ENCODE peak calls at places on chromosomes 6 and 20, in five cellular contexts. Y, Q, R, G and Z are unnamed samples.

GRCh38 chr6:110545081-110545872 is 68.9 kb upstream of the SLC22A16 start:
- DNase-seq in R (no peak), Y (no peak), Q (no peak), G (no peak), Z (no peak)

GRCh38 chr6:152229330-152229729 is 407.8 kb downstream of the SYNE1 start:
- DNase-seq in G (no peak), Q (no peak), Y (no peak), R (no peak), Z (no peak)

GRCh38 chr20:48626226-48626937 is 201.4 kb downstream of the PREX1 start:
- DNase-seq in Q (no peak), Y (peak; percentile 16), G (no peak), R (no peak), Z (no peak)

GRCh38 chr6:73308712-73309533 is 45.2 kb downstream of the DPPA5 start:
- DNase-seq in Y (no peak), G (no peak), R (no peak), Q (peak; percentile 20), Z (no peak)

GRCh38 chr6:6008648-6009421 is 2.1 kb upstream of the NRN1 start:
- DNase-seq in R (peak; percentile 86), Y (no peak), G (peak; percentile 82), Q (peak; percentile 90), Z (no peak)

GRCh38 chr6:31898200-31899011 is 908 bp upstream of the EHMT2 start:
- DNase-seq in G (peak; percentile 63), Q (peak; percentile 60), R (peak; percentile 77), Y (peak; percentile 66), Z (no peak)

GRCh38 chr20:41457173-41457857 is 90.7 kb upstream of the EMILIN3 start:
- DNase-seq in Q (no peak), R (no peak), G (no peak), Y (no peak), Z (no peak)

GRCh38 chr20:58892932-58893224 is 40.4 kb downstream of the GNAS start:
- DNase-seq in Y (no peak), G (no peak), Q (no peak), R (no peak), Z (no peak)

GRCh38 chr6:168865-169455 is 123.3 kb upstream of the DUSP22 start:
- DNase-seq in Q (peak; percentile 57), R (peak; percentile 58), Y (peak; percentile 17), G (no peak), Z (no peak)

GRCh38 chr6:11983306-11983705 is 28.8 kb upstream of the HIVEP1 start:
- DNase-seq in G (no peak), Y (no peak), R (no peak), Q (no peak), Z (no peak)

GRCh38 chr6:64062960-64063683 is 427.5 kb downstream of the PHF3 start:
- DNase-seq in Q (no peak), R (no peak), Y (no peak), G (no peak), Z (no peak)

GRCh38 chr6:159085396-159085895 is 40.7 kb upstream of the TAGAP start:
- DNase-seq in R (no peak), Q (no peak), G (no peak), Y (no peak), Z (no peak)

GRCh38 chr6:82877213-82878195 is 188.1 kb downstream of the UBE3D start:
- DNase-seq in Q (no peak), G (no peak), R (no peak), Y (no peak), Z (no peak)

GRCh38 chr6:167240034-167240541 is 51.0 kb upstream of the UNC93A start:
- DNase-seq in R (no peak), G (no peak), Q (no peak), Y (no peak), Z (no peak)

GRCh38 chr6:7166410-7167293 is 58.9 kb downstream of the RREB1 start:
- DNase-seq in R (no peak), Q (no peak), Y (no peak), G (peak; percentile 66), Z (no peak)

GRCh38 chr20:10221022-10221421 is 2.4 kb downstream of the SNAP25 start:
- DNase-seq in Y (no peak), R (no peak), G (no peak), Q (no peak), Z (no peak)

GRCh38 chr6:36755435-36756348 is 58.1 kb downstream of the RAB44 start:
- DNase-seq in Q (no peak), G (peak; percentile 54), Y (peak; percentile 76), R (peak; percentile 70), Z (no peak)

GRCh38 chr6:169647637-169648036 is 54.2 kb downstream of the WDR27 start:
- DNase-seq in G (no peak), Y (no peak), R (no peak), Q (no peak), Z (no peak)

GRCh38 chr20:62159835-62160234 is 16.3 kb downstream of the SS18L1 start:
- DNase-seq in G (no peak), Y (no peak), Q (no peak), R (no peak), Z (no peak)

GRCh38 chr6:164109770-164110140 is 695.2 kb downstream of the QKI start:
- DNase-seq in G (no peak), Y (no peak), R (no peak), Q (no peak), Z (no peak)

GRCh38 chr20:52031206-52031573 is 160.4 kb downstream of the ZFP64 start:
- DNase-seq in Q (no peak), R (no peak), Y (no peak), G (no peak), Z (no peak)

GRCh38 chr20:54848984-54849538 is 373.7 kb downstream of the DOK5 start:
- DNase-seq in Q (no peak), G (no peak), R (no peak), Y (no peak), Z (no peak)

GRCh38 chr20:23136893-23137745 is 51.0 kb upstream of the CD93 start:
- DNase-seq in R (no peak), Y (no peak), G (no peak), Q (no peak), Z (no peak)

GRCh38 chr20:35823147-35823546 is 51.3 kb downstream of the PHF20 start:
- DNase-seq in Y (no peak), R (no peak), Q (no peak), G (no peak), Z (no peak)

GRCh38 chr6:56220078-56220477 is 27.3 kb downstream of the COL21A1 start:
- DNase-seq in Q (no peak), Y (no peak), G (no peak), R (no peak), Z (no peak)

GRCh38 chr6:151025076-151025475 is 159.6 kb downstream of the MTHFD1L start:
- DNase-seq in G (no peak), R (no peak), Y (no peak), Q (no peak), Z (no peak)

DNA sequence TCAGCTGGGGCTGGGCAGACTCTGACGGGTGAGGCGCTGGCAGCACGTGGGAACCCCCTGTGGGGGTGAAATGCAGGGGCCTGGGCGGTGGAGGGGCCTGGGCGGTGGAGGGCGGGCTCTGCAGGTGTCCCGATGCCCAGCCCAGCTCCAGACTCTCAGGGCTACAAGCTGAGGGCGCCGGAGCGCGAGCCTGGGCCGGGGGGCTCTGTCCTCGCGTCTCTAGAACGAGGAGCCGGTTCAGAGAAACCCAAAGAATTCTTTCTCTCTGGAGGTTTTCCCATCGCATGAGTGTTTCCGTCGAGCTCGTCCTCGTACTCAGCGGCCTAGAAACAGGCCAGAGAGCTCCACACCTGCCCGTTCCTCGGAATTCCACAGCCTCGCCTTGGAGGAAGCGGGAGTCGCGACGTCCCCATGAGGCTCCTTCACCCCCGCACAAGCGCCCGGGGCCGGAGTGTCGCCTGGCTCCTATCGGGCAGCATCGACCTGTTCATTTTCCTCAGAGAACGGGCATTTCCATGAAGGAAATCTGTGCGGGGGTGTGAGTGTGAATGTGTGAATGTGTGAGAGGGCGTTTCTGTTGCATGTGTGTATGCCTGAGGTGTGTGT is 76.9 kb downstream of the SMOC2 start:
- DNase-seq in R (no peak), G (no peak), Y (no peak), Q (no peak), Z (no peak)
- H3K9me3 ChIP-seq in R (no peaks in the 10 kb centered on the region), G (no peaks in the 10 kb centered on the region), Y (no peaks in the 10 kb centered on the region), Q (no peaks in the 10 kb centered on the region), Z (no peaks in the 10 kb centered on the region)

DNA sequence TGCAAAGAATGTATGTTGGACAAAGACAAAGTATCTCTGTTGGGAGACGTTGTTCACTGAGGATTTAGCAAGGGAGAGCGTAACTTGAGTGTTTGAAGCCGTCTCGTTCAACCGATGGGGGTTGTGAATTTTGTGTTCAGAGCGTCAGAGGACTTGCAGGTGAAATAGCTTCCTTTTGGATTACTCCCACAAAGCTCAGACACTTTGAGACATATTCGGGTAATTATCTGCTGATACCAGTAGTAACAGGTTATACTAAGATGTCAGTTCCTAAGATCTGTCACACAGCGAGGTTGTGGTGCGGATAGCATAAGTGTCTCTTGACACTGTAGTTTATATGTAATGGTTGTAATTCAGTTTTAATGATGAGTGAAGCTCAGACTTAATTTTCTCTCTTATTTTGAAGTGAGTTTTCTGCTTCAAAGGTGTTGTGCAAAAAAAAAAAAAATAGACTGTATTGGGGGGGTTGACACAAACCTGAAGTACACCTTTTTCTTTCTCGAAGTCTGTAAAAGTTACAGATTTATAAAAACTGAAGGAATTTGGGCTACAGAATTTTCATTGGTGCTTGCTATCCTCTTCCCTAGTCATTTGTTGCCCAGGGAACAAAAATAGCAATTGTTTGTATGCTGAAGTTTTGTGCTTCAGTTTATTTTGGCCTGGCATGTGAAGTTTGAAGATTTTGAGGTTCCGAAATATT is 1.7 kb downstream of the ASXL1 start:
- DNase-seq in G (peak; percentile 42), Y (peak; percentile 29), R (peak; percentile 14), Q (no peak), Z (no peak)
- H3K4me1 ChIP-seq in G (peaks cover 4% of the 10 kb centered on the region), Y (peaks cover 59% of the 10 kb centered on the region), R (peaks cover 17% of the 10 kb centered on the region), Q (peaks cover 22% of the 10 kb centered on the region), Z (peaks cover 10% of the 10 kb centered on the region)

DNA sequence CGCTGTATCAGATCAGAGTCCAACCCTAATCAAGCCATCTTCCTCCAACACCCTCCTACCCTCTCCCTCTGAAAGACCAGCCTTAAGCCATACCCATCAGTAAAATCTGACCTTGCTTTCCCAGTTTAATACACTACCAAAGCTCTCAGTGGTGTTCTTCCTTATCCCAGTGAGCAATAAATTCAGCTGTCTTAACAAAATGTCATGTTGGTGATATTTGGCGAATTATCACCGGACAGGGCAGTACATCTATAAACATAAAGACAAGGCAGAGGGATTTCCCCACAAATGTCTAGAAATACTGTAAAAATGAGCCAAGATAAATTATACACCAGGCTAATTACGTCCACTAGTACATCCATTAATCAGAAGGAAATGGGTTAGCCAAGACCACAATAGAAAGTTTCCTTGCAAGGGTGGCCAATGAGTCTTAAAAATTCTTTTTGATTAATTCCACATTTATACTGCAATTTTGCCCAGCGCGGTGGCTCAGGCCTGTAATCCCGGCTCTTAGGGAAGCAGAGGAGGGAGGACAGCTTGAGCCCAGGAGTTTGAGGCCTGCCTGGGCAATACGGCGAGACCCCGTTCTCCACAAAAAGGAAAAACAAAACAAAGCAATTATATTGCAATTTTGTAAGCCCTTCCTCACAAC is 905 bp downstream of the RARS2 start:
- DNase-seq in Y (no peak), Q (no peak), G (no peak), R (no peak), Z (no peak)
- H3K36me3 ChIP-seq in Y (no peaks in the 10 kb centered on the region), Q (peaks cover 4% of the 10 kb centered on the region), G (no peaks in the 10 kb centered on the region), R (no peaks in the 10 kb centered on the region), Z (no peaks in the 10 kb centered on the region)

DNA sequence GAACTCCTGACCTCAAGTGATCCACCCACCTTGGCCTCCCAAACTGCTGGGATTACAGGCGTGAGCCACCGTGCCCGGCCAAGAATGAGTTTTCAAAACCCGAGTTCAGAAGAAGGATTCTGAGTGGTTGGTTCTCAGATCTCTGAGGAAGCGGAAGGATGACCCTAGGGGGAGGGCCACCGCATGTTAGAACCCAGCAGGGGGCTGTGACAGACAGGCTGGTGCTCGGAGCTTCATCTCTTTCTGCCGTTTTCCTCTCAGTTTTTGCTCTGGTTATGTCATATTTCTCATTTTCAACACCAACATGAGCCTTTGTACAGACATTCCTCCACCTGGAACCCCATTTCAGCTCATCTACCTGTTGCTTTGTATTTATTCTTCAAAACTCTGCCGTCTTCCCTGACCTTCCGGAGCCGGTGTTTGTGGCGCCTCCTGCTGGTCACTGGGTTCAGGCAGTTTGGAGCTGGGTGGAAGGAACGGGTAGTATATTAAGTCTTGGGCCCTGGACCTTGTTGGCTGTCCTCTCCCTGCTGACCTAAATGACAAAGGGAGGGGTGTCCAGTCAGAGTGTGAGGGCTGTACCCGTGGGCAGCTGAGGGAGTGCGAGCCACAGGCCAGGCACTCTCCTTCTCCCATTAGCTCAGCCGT is at the start of gene DEFB123:
- DNase-seq in G (no peak), Q (no peak), R (no peak), Y (no peak), Z (no peak)
- H3K9me3 ChIP-seq in G (no peaks in the 10 kb centered on the region), Q (no peaks in the 10 kb centered on the region), R (no peaks in the 10 kb centered on the region), Y (no peaks in the 10 kb centered on the region), Z (no peaks in the 10 kb centered on the region)